ENCODE peak calls at places on chromosome 17, in ten cellular contexts. N, G, O, A, T, W, K, Z, V and B are unnamed samples.

GRCh38 chr17:7977039-7977438 is 25.4 kb upstream of the GUCY2D start:
- DNase-seq in V (no peak), Z (no peak), G (no peak), N (no peak), T (no peak), K (no peak), O (no peak), W (no peak), A (no peak), B (no peak)

GRCh38 chr17:34556951-34557350 is 22.4 kb upstream of the TMEM132E start:
- DNase-seq in V (no peak), Z (no peak), G (no peak), W (no peak), N (no peak), A (no peak), K (no peak), O (no peak), T (no peak), B (peak; percentile 28)

GRCh38 chr17:7889166-7889584 is 586 bp downstream of the CHD3 start:
- DNase-seq in G (peak; percentile 99), N (peak; percentile 92), K (peak; percentile 86), A (peak; percentile 74), T (peak; percentile 98), O (peak; percentile 91), Z (peak; percentile 99), W (peak; percentile 99), V (peak; percentile 90), B (peak; percentile 96)

GRCh38 chr17:64118452-64118979 is 11.4 kb downstream of the ERN1 start:
- DNase-seq in W (peak; percentile 82), A (no peak), O (peak; percentile 52), V (peak; percentile 24), K (no peak), Z (no peak), G (peak; percentile 77), T (no peak), N (no peak), B (peak; percentile 16)

GRCh38 chr17:38848939-38849563 is 4.5 kb downstream of the RPL23 start:
- DNase-seq in V (no peak), N (no peak), W (no peak), Z (no peak), T (no peak), O (no peak), K (no peak), G (no peak), A (no peak), B (no peak)

GRCh38 chr17:39812466-39812865 is 51.6 kb downstream of the IKZF3 start:
- DNase-seq in W (peak; percentile 45), Z (no peak), K (no peak), N (no peak), G (peak; percentile 79), V (no peak), A (no peak), O (no peak), T (no peak), B (peak; percentile 71)

GRCh38 chr17:6506679-6507231 is 49.6 kb downstream of the PITPNM3 start:
- DNase-seq in Z (no peak), V (no peak), N (peak; percentile 55), G (peak; percentile 45), T (peak; percentile 56), A (peak; percentile 44), K (no peak), W (no peak), O (no peak), B (no peak)

GRCh38 chr17:8420041-8420934 is 15.4 kb upstream of the NDEL1 start:
- DNase-seq in N (peak; percentile 82), V (peak; percentile 50), G (peak; percentile 94), K (peak; percentile 52), T (no peak), O (no peak), A (no peak), W (peak; percentile 95), Z (peak; percentile 70), B (no peak)

GRCh38 chr17:70084476-70084875 is 9.5 kb downstream of the KCNJ16 start:
- DNase-seq in T (no peak), N (no peak), Z (no peak), G (no peak), W (no peak), V (no peak), K (peak; percentile 29), A (no peak), O (no peak), B (no peak)

GRCh38 chr17:15341385-15341849 is at the start of gene TEKT3:
- DNase-seq in O (peak; percentile 83), K (peak; percentile 55), N (peak; percentile 90), T (peak; percentile 90), G (peak; percentile 87), Z (peak; percentile 93), V (peak; percentile 75), W (peak; percentile 88), A (no peak), B (peak; percentile 37)

GRCh38 chr17:74970395-74970794 is 2.2 kb downstream of the HID1 start:
- DNase-seq in K (no peak), O (no peak), N (no peak), A (no peak), Z (peak; percentile 61), T (no peak), W (no peak), V (no peak), G (no peak), B (no peak)

GRCh38 chr17:74972107-74972972 is at the start of gene HID1:
- DNase-seq in T (peak; percentile 88), W (peak; percentile 93), G (peak; percentile 91), A (no peak), K (no peak), N (peak; percentile 92), O (peak; percentile 54), V (no peak), Z (peak; percentile 87), B (peak; percentile 70)

GRCh38 chr17:74972973-74973328 is 392 bp upstream of the HID1 start:
- DNase-seq in O (no peak), K (no peak), N (no peak), T (no peak), A (no peak), G (no peak), W (no peak), V (no peak), Z (peak; percentile 21), B (no peak)

GRCh38 chr17:74971842-74972106 is 785 bp downstream of the HID1 start:
- DNase-seq in Z (no peak), V (no peak), T (no peak), A (no peak), O (no peak), W (no peak), N (no peak), G (no peak), K (no peak), B (no peak)

GRCh38 chr17:74971069-74971841 is 1.3 kb downstream of the HID1 start:
- DNase-seq in T (no peak), K (no peak), G (no peak), N (no peak), W (no peak), A (no peak), Z (no peak), V (no peak), O (no peak), B (no peak)
- H3K27ac ChIP-seq in T (peak overlapping the region; percentile 84), K (no peak overlapping the region), G (peak overlapping the region; percentile 99), N (peak overlapping the region; percentile 58), W (peak overlapping the region; percentile 95), A (peak overlapping the region; percentile 9), Z (peak overlapping the region; percentile 76), V (peak overlapping the region; percentile 17), O (peak overlapping the region; percentile 44), B (peak overlapping the region; percentile 74)

GRCh38 chr17:82249896-82250581 is 21.2 kb downstream of the SLC16A3 start:
- DNase-seq in V (no peak), W (no peak), K (no peak), Z (peak; percentile 54), A (no peak), G (no peak), N (no peak), T (no peak), O (no peak), B (no peak)

GRCh38 chr17:82250868-82251500 is 22.1 kb downstream of the SLC16A3 start:
- DNase-seq in W (no peak), T (no peak), N (no peak), G (no peak), V (no peak), O (no peak), A (no peak), Z (peak; percentile 47), K (no peak), B (no peak)

GRCh38 chr17:82255573-82255972 is 17.9 kb downstream of the CSNK1D start:
- DNase-seq in W (no peak), Z (no peak), A (no peak), O (no peak), V (no peak), K (no peak), G (no peak), N (no peak), T (no peak), B (no peak)

GRCh38 chr17:82253179-82253544 is 20.3 kb downstream of the CSNK1D start:
- DNase-seq in K (no peak), W (no peak), T (no peak), G (no peak), V (no peak), N (no peak), A (no peak), Z (peak; percentile 16), O (no peak), B (no peak)

GRCh38 chr17:82252511-82253178 is 20.9 kb downstream of the CSNK1D start:
- DNase-seq in T (no peak), O (no peak), N (no peak), V (no peak), K (no peak), W (no peak), A (no peak), G (no peak), Z (peak; percentile 44), B (no peak)
- TF ChIP-seq POLR2A in T (no peak), O (no peak), N (no peak), V (no peak), K (no peak), W (no peak), A (no peak), G (no peak), Z (no peak), B (no peak)

GRCh38 chr17:42667088-42667951 is 8.2 kb downstream of the TUBG2 start:
- DNase-seq in O (peak; percentile 54), V (no peak), K (peak; percentile 73), G (peak; percentile 60), W (peak; percentile 52), A (peak; percentile 87), Z (no peak), T (peak; percentile 99), N (peak; percentile 73), B (peak; percentile 39)
- H3K27ac ChIP-seq in O (peak overlapping the region; percentile 89), V (peak overlapping the region; percentile 77), K (peak overlapping the region; percentile 46), G (peak overlapping the region; percentile 68), W (peak overlapping the region; percentile 72), A (peak overlapping the region; percentile 62), Z (peak overlapping the region; percentile 69), T (peak overlapping the region; percentile 78), N (no peak overlapping the region), B (peak overlapping the region; percentile 68)

DNA sequence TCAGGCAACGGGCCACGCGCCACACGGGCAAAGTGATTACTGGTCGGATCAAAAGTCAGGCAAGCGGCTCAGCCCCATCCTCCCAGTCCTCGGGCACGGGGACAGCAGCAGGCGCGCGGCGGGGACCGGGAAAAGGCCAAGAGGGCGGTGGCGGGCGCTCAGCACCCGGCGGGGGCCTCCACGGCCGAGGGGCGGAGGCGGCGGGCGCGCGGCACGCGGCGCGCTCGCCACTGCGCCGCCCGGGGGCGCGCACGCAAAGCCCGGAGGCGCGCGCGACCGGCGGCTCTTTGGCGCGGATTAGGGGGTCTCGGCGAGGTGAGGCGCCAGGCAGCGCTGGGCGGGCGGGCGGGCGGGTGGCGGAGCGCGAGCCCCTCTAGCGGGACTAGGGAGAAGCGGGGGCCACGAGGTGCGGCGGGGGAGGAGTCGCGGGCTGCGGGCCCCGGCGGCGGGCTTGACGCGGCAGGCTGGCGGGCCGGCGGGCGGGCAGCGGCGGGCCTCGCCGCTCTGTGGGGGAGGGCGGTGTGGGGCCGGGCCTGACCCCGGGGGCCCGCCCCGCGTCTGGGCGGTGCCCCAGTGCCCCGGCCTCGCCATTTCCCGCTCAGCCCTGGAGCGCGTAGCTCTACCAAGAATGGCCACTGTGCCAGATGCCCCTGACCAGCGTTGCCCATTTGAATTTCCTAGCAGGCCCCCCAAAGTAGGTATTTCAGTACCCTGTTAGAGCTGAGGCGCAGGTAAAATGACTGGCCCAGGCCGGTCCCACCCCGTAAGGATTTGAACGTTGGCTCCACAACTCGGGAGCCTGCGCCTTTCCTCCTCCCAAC is at the start of the genes ACACA and TADA2A:
- DNase-seq in V (peak; percentile 46), K (peak; percentile 63), G (peak; percentile 82), T (peak; percentile 93), A (peak; percentile 60), W (peak; percentile 86), Z (peak; percentile 90), O (peak; percentile 77), N (peak; percentile 88), B (peak; percentile 69)
- TF ChIP-seq POLR2A in V (peak; percentile 34), K (peak; percentile 81), G (no peak), T (peak; percentile 90), A (no peak), W (peak; percentile 55), Z (no peak), O (peak; percentile 14), N (peak; percentile 74), B (peak; percentile 58)